ENCODE peak calls at places on chromosomes 13 and 19, in seven cellular contexts. J is vagina, N is uterus, X is body of pancreas, H is suprapubic skin, V is esophagus muscularis mucosa, L is endothelial cell of umbilical vein. B is an unnamed sample. For H3K4me1, the result is how much of the 10 kb centered on the place peaks cover.

GRCh38 chr19:50252111-50252886 is 48.9 kb downstream of the MYH14 start:
- DNase-seq in V (no peak), X (peak), N (no peak), L (peak), J (no peak), H (no peak), B (peak)

GRCh38 chr19:8640402-8641004 is 10.1 kb downstream of the NFILZ start:
- DNase-seq in V (no peak), H (peak), X (no peak), N (no peak), L (no peak), J (no peak), B (peak)

GRCh38 chr19:16398530-16399241 is 73.1 kb downstream of the EPS15L1 start:
- DNase-seq in L (peak), X (no peak), N (no peak), J (no peak), H (no peak), V (no peak), B (no peak)

GRCh38 chr19:13420780-13421179 is 85.5 kb downstream of the CACNA1A start:
- DNase-seq in J (no peak), N (no peak), X (no peak), V (no peak), L (no peak), H (no peak), B (no peak)

GRCh38 chr19:35714601-35715354 is 3.0 kb upstream of the KMT2B start:
- DNase-seq in N (no peak), H (no peak), X (no peak), L (no peak), J (no peak), V (no peak), B (no peak)

GRCh38 chr19:1532003-1532402 is 8.1 kb downstream of the PLK5 start:
- DNase-seq in V (no peak), J (no peak), H (no peak), L (no peak), N (no peak), X (no peak), B (no peak)

GRCh38 chr19:58450836-58451357 is 525 bp upstream of the ZNF324B start:
- DNase-seq in X (peak), H (no peak), V (no peak), L (peak), J (no peak), N (no peak), B (no peak)

GRCh38 chr19:48424694-48425219 is 21.0 kb upstream of the GRWD1 start:
- DNase-seq in N (no peak), J (no peak), H (no peak), X (no peak), V (no peak), L (peak), B (no peak)

GRCh38 chr13:39506559-39507390 is 96.2 kb downstream of the LHFPL6 start:
- DNase-seq in J (no peak), V (no peak), H (no peak), L (no peak), X (no peak), N (no peak), B (no peak)

GRCh38 chr13:28100149-28101121 is at the start of gene FLT3:
- DNase-seq in L (peak), H (no peak), J (no peak), V (no peak), N (no peak), X (peak), B (peak)

GRCh38 chr13:113846639-113847318 is 17.1 kb downstream of the GAS6 start:
- DNase-seq in V (no peak), L (no peak), J (no peak), H (peak), N (peak), X (peak), B (peak)

GRCh38 chr19:4712771-4713170 is 10.9 kb downstream of the DPP9 start:
- DNase-seq in J (no peak), N (no peak), V (no peak), X (no peak), H (no peak), L (no peak), B (no peak)
- TF ChIP-seq CTCF in J (no peak), N (no peak), V (no peak), X (no peak), H (no peak), L (no peak), B (no peak)

GRCh38 chr19:17605117-17605516 is 49.7 kb downstream of the COLGALT1 start:
- DNase-seq in J (no peak), V (no peak), N (no peak), L (no peak), X (no peak), H (no peak), B (no peak)
- H3K4me1 ChIP-seq in J (under half), V (under half), N (under half), L (under half), X (under half), H (under half), B (under half)

GRCh38 chr13:38462605-38463004 is 113.0 kb downstream of the UFM1 start:
- DNase-seq in J (no peak), N (no peak), H (no peak), L (no peak), V (no peak), X (no peak), B (no peak)
- TF ChIP-seq POLR2A in J (no peak), N (no peak), H (no peak), L (no peak), V (no peak), X (no peak), B (no peak)

DNA sequence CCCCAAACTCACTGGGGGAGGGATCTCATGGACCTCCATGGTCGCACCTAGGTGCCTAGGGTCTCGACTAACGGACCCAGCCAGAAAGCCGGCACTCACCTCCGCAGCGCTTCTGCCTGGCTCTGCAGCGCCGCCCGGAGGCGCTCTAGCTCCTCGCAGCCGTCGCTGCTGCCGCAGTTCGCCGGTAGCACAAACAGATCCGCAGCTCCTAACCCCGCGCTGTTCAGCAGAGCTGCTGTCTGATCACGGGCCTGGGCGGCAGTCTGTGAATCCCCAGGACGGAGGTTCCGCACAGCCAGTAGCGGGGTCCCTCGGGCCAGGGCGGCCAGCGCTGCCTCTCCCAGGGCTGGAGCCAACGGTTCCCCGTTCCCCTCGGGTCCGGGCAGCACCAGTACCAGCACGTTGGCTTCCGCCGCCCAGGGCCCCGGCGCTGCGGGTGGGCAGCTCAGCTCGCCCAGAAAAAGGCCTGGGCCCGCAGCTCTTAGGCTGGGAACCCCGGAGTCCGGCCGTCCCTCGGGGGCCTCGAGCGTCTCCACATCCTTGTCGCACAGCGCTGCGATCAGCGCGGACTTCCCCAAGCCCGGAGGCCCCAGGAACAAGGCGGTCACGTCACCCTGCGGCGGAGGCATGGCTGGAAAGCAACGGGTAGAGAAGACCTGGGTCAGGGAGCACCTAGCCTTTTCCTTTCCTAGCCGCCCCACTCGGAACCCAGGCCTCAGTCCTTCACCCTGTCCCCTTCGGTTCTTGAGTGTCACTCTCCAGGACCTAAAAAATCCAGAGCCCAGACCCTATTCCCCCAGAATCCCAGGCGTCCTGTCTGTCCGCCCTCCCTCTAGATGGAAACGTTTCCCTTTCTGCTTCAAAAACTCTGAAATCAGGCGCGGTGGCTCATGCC is 977 bp downstream of the IRGQ start:
- DNase-seq in L (peak), N (no peak), H (peak), V (no peak), J (no peak), X (peak), B (peak)
- TF ChIP-seq CTCF in L (peak), N (peak), H (peak), V (peak), J (no peak), X (peak), B (peak)

DNA sequence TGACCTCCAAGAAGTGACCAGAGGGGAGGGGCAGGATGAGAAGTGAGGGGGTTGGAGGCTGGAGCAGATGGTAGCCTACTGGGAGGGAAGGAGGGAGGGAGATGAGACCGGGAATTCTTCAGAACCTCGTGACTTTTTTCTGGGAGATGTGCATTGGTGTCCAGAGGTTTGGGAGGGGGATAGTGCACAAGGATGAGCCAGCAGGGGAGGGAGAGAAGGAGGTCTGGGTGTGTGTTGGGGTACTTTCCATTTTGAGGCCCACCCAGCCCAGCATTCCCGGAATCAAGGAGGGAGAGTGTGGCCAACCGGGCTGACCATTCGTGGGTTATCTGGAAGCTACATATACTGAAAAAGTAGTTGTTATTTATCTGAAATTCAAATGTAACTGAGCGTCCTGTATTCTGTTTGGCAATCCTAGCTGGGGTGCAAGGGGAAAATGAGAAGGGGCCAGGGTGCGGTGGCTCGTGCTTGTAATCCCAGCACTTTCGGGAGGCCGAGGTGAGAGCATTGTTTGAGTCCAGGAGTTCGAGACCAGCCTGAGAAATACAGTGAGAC is 4.3 kb upstream of the C3 start:
- DNase-seq in L (no peak), X (no peak), J (no peak), V (no peak), H (no peak), N (no peak), B (no peak)
- H3K4me1 ChIP-seq in L (under half), X (half or more), J (under half), V (under half), H (under half), N (under half), B (under half)

DNA sequence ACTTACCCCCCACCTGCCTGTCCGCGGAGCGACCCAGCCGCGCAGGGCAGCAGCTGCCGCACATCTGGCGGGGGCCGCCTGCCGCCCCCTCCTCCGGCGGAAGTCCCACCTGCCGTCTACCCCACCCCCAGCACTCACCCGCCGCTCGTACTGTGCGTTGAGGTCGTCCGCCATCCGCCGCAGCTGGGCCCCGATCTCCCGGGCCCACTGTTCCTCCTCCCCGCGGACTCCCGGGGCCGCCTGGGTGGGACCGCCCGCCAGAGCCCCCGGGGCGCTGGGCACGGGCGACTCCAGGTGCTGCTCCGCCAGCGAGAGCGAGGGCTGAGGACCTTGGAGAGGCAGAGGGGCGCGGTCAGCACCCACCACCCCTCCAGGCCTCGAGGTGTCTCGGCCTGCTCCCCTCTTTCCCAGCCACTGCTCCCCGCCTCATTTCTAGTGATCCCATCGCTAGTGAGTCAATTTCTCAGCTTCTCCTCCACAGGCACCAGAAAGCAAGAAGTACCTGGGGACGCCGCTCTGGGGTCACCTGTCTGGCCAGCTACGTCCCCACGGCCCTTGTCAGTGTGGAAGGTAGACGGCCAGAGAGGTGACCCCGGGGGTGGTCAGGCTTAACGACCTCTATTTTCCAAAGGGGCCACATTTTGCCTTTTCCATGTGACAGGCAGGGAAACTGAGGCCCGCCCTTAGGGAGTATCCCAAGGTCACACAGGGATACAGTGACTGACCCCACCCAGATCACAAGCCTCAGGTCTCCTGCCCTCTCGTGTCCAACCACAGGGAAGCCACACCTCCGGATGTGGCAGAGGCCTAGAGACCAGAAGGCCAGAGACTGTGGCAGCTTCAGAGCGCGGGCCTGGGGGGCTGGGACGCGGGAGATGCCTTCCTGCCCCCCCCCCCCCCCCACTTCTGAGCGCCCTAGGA is 4.3 kb downstream of the BBC3 start:
- DNase-seq in J (no peak), V (peak), H (peak), N (peak), X (peak), L (peak), B (peak)
- TF ChIP-seq POLR2A in J (peak), V (peak), H (no peak), N (peak), X (peak), L (peak), B (no peak)

GRCh38 chr13:40682449-40683240 is 16.2 kb upstream of the FOXO1 start:
- DNase-seq in V (no peak), H (no peak), J (no peak), L (peak), N (no peak), X (no peak), B (no peak)
- TF ChIP-seq CTCF in V (peak), H (peak), J (peak), L (peak), N (peak), X (peak), B (peak)

GRCh38 chr19:17618281-17618903 is 62.9 kb downstream of the COLGALT1 start:
- DNase-seq in J (no peak), L (no peak), X (no peak), N (no peak), H (no peak), V (no peak), B (no peak)

GRCh38 chr19:17615889-17616685 is 60.6 kb downstream of the COLGALT1 start:
- DNase-seq in V (no peak), H (no peak), X (no peak), L (no peak), J (no peak), N (no peak), B (no peak)

GRCh38 chr19:17617807-17618192 is 62.4 kb downstream of the COLGALT1 start:
- DNase-seq in J (no peak), X (no peak), V (no peak), N (no peak), L (no peak), H (no peak), B (no peak)

GRCh38 chr19:17616686-17616960 is 61.2 kb downstream of the COLGALT1 start:
- DNase-seq in V (no peak), N (no peak), J (no peak), X (no peak), L (no peak), H (no peak), B (no peak)

GRCh38 chr19:17616961-17617806 is 61.7 kb downstream of the COLGALT1 start:
- DNase-seq in X (no peak), N (no peak), L (no peak), V (no peak), J (no peak), H (no peak), B (peak)
- H3K4me1 ChIP-seq in X (under half), N (under half), L (under half), V (under half), J (under half), H (under half), B (under half)

GRCh38 chr13:29482504-29482903 is 113.0 kb downstream of the SLC7A1 start:
- DNase-seq in X (no peak), H (no peak), J (no peak), V (no peak), N (no peak), L (no peak), B (no peak)
- TF ChIP-seq POLR2A in X (no peak), H (no peak), J (no peak), V (no peak), N (no peak), L (no peak), B (no peak)

DNA sequence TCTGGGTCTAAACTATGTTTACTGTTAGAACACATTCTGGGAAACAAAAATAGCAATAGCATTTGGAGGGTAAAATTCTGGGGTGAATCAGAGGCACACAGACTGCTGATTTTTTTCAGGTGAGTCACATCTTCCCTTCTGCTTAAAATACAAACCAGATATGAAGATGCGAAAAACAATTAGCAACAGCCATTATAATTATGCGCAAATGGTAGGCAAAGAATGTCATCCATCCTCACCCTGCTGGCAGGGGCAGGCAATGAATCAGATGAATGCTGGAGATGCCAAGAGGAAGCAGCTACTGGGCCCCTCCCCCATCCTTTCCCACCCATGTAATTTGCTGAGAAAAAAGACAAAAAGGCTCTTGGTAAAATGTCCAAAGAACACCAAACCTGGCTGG is 282.9 kb downstream of the KLF5 start:
- DNase-seq in X (no peak), L (peak), H (no peak), V (no peak), J (no peak), N (no peak), B (no peak)
- TF ChIP-seq CTCF in X (no peak), L (no peak), H (no peak), V (no peak), J (no peak), N (no peak), B (no peak)